ENCODE peak calls at places on chromosomes 5 and 9, in five cellular contexts. B is astrocyte, I is AG10803, H is RWPE1, U is endodermal cell. O is an unnamed sample.

GRCh38 chr5:136457390-136458094 is 92.2 kb upstream of the TRPC7 start:
- DNase-seq in I (no peak), U (no peak), B (no peak), H (no peak), O (no peak)

GRCh38 chr9:113614843-113615648 is 151.5 kb downstream of the RGS3 start:
- DNase-seq in H (no peak), B (peak; percentile 84), U (no peak), I (peak; percentile 87), O (no peak)

GRCh38 chr5:57184322-57184721 is 10.5 kb downstream of the GPBP1 start:
- DNase-seq in U (no peak), H (peak; percentile 29), I (no peak), B (no peak), O (no peak)

GRCh38 chr5:172801184-172801671 is 30.2 kb upstream of the DUSP1 start:
- DNase-seq in H (peak; percentile 94), I (peak; percentile 95), B (peak; percentile 97), U (peak; percentile 21), O (no peak)

GRCh38 chr5:9059920-9060691 is 485.8 kb downstream of the SEMA5A start:
- DNase-seq in U (peak; percentile 56), I (peak; percentile 93), H (peak; percentile 99), B (peak; percentile 95), O (no peak)

GRCh38 chr9:2469681-2470141 is 151.9 kb upstream of the VLDLR start:
- DNase-seq in I (peak; percentile 45), U (peak; percentile 81), H (peak; percentile 1), B (no peak), O (no peak)

GRCh38 chr5:93299596-93300308 is 281.3 kb downstream of the NR2F1-AS1 start:
- DNase-seq in I (no peak), H (no peak), U (peak; percentile 74), B (peak; percentile 64), O (no peak)

GRCh38 chr5:109482748-109483147 is 73.0 kb upstream of the PJA2 start:
- DNase-seq in I (no peak), H (no peak), B (no peak), U (no peak), O (no peak)

GRCh38 chr9:20618361-20618799 is 3.9 kb downstream of the MLLT3 start:
- DNase-seq in B (peak; percentile 29), I (peak; percentile 57), H (peak; percentile 54), U (no peak), O (no peak)

GRCh38 chr5:146553446-146553845 is 37.5 kb upstream of the GPR151 start:
- DNase-seq in I (no peak), H (no peak), B (no peak), U (no peak), O (no peak)

GRCh38 chr9:112308576-112308975 is 24.8 kb downstream of the PTBP3 start:
- DNase-seq in B (peak; percentile 22), U (no peak), I (no peak), H (peak; percentile 8), O (no peak)

GRCh38 chr5:548256-548655 is 24.0 kb upstream of the SLC9A3 start:
- DNase-seq in B (no peak), U (no peak), I (peak; percentile 15), H (no peak), O (no peak)

GRCh38 chr5:135824541-135825041 is 9.9 kb upstream of the SLC25A48 start:
- DNase-seq in H (no peak), U (peak; percentile 47), B (no peak), I (no peak), O (no peak)

GRCh38 chr5:178116406-178116885 is 3.1 kb downstream of the N4BP3 start:
- DNase-seq in I (no peak), U (no peak), B (no peak), H (no peak), O (no peak)

GRCh38 chr9:110700953-110701352 is 32.4 kb downstream of the MUSK start:
- DNase-seq in H (peak; percentile 42), B (peak; percentile 57), I (peak; percentile 34), U (no peak), O (no peak)

GRCh38 chr5:9381464-9381863 is 164.4 kb downstream of the SEMA5A start:
- DNase-seq in U (no peak), B (no peak), I (no peak), H (no peak), O (no peak)

GRCh38 chr9:72274916-72275315 is 90.1 kb downstream of the ZFAND5 start:
- DNase-seq in B (no peak), H (peak; percentile 92), U (no peak), I (no peak), O (no peak)

GRCh38 chr9:98087420-98088354 is 31.2 kb downstream of the NANS start:
- DNase-seq in U (peak; percentile 91), H (peak; percentile 69), I (peak; percentile 50), B (peak; percentile 57), O (no peak)

GRCh38 chr5:142938201-142938600 is 168.0 kb downstream of the ARHGAP26 start:
- DNase-seq in B (no peak), I (no peak), H (no peak), U (no peak), O (no peak)

GRCh38 chr9:33239922-33240321 is at the start of gene SPINK4:
- DNase-seq in I (no peak), U (no peak), H (no peak), B (peak; percentile 61), O (peak; percentile 93)

GRCh38 chr9:85344901-85345300 is 396.9 kb downstream of the AGTPBP1 start:
- DNase-seq in U (no peak), H (peak; percentile 21), I (no peak), B (no peak), O (no peak)

GRCh38 chr9:32811251-32811650 is 27.9 kb downstream of the TMEM215 start:
- DNase-seq in U (no peak), B (no peak), H (no peak), I (no peak), O (no peak)

GRCh38 chr5:113212244-113212920 is 222.4 kb downstream of the TSSK1B start:
- DNase-seq in I (peak; percentile 52), H (no peak), B (peak; percentile 67), U (peak; percentile 41), O (no peak)

GRCh38 chr5:139394123-139394653 is 716 bp downstream of the PROB1 start:
- DNase-seq in U (peak; percentile 91), I (no peak), B (no peak), H (no peak), O (no peak)

GRCh38 chr5:68628082-68628796 is 412.7 kb downstream of the PIK3R1 start:
- DNase-seq in B (no peak), I (no peak), H (no peak), U (no peak), O (no peak)

GRCh38 chr5:68631884-68632283 is 416.3 kb downstream of the PIK3R1 start:
- DNase-seq in I (no peak), B (no peak), U (peak; percentile 56), H (no peak), O (no peak)

GRCh38 chr5:68630354-68630753 is 414.8 kb downstream of the PIK3R1 start:
- DNase-seq in B (no peak), H (no peak), U (no peak), I (no peak), O (no peak)
- TF ChIP-seq CTCF in B (no peak), H (no peak), U (no peak), I (no peak), O (no peak)

GRCh38 chr9:74379718-74380117 is 117.4 kb upstream of the RORB start:
- DNase-seq in U (peak; percentile 85), I (no peak), H (peak; percentile 33), B (peak; percentile 14), O (no peak)
- TF ChIP-seq CTCF in U (peak; percentile 84), I (no peak), H (peak; percentile 20), B (peak; percentile 21), O (peak; percentile 58)

DNA sequence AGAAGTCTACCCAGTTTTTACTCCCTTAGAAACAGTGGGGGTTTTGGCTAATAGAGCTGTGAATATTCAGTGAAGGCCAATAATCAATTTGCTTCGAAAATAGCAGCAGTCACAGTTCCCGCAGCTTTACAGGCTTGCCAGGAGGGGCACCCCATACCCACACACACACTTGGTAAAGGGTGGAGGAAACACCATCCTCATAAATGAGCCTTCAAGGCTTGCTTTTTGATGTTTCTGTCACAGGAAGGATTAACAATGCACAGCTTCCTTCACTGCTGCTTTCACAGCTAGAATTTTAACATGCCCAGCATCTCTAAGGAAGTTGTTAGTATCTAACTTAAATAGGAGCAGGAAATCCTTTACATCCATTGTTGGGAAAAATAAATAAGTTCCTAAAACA is 1247.5 kb upstream of the C9orf72 start:
- DNase-seq in B (no peak), U (peak; percentile 71), I (no peak), H (no peak), O (no peak)
- TF ChIP-seq CTCF in B (no peak), U (peak; percentile 58), I (no peak), H (no peak), O (peak; percentile 4)

GRCh38 chr9:109132473-109133095 is 12.8 kb upstream of the TMEM245 start:
- DNase-seq in I (no peak), U (no peak), B (no peak), H (no peak), O (no peak)
- TF ChIP-seq CTCF in I (no peak), U (peak; percentile 25), B (no peak), H (no peak), O (no peak)

DNA sequence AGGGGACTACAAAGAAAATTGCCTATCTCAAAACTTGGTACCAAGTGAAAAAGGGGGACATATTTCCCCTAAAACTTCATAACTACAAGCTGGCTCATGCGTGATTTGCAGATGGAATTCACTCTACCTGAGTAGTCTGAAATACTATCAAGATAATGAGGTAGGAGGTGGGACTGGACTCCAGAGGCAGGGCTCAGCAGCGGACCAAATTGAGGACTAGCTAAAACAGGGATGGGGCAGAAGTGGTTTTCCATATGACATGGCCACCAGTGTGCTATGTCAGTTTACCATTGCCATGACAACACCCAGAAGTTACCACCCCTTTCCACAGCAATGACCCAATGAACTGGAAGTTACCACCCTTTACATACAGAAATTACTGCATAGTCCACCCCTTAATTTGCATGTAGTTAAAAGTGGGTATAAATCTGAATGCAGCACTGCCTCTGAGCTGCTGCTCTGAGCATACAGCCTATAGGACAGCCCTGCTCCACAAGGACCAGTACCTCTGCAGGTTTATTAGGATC is 30.4 kb upstream of the TESK1 start:
- DNase-seq in I (no peak), H (no peak), B (no peak), U (no peak), O (no peak)
- TF ChIP-seq CTCF in I (no peak), H (no peak), B (no peak), U (no peak), O (no peak)

GRCh38 chr9:4370501-4370900 is 70.6 kb upstream of the GLIS3 start:
- DNase-seq in U (no peak), I (no peak), H (no peak), B (no peak), O (no peak)

GRCh38 chr9:4366649-4367330 is 66.9 kb upstream of the GLIS3 start:
- DNase-seq in I (peak; percentile 65), B (peak; percentile 40), U (peak; percentile 84), H (peak; percentile 6), O (no peak)

GRCh38 chr9:4375424-4376195 is 75.7 kb upstream of the GLIS3 start:
- DNase-seq in B (peak; percentile 62), I (peak; percentile 83), H (peak; percentile 20), U (no peak), O (no peak)

DNA sequence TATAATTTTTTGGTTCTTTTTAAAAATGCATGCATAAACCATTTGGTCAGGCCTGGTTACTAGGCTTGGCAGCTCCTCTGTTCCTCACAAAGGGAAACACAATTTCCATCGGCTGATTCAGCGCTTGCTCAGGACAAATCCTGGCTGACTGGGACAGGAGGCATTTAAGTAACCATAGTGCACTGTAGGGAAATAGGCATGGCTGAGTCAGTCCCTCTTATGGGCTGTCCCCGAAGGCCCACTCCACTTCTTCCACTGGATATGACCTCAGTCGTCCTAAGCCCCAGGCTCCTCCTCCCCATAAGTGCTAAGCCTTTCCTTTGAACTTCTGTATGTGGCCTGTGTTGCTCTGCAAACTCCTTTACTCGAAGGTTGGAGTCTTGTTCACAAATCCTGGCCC is 71.2 kb upstream of the GLIS3 start:
- DNase-seq in I (peak; percentile 84), U (no peak), B (peak; percentile 97), H (peak; percentile 31), O (no peak)
- TF ChIP-seq CTCF in I (no peak), U (no peak), B (no peak), H (no peak), O (no peak)

O was measured in D721Med.